ENCODE peak calls at places on chromosomes 2 and 18, in nine cellular contexts. E is suprapubic skin, F is stomach, R is K562, L is transverse colon, Z is esophagus muscularis mucosa, P is ovary, A is sigmoid colon, O is tibial nerve. H is an unnamed sample.

GRCh38 chr2:74572178-74572925 is 17.8 kb downstream of the DOK1 start:
- DNase-seq in R (peak), A (no peak), E (no peak), P (no peak), Z (no peak), L (no peak), F (no peak), O (no peak), H (no peak)

GRCh38 chr2:217371681-217372297 is 511.9 kb upstream of the TNP1 start:
- DNase-seq in R (no peak), O (no peak), L (no peak), E (no peak), Z (no peak), F (no peak), A (no peak), P (no peak), H (no peak)

GRCh38 chr18:67864677-67865340 is 348.3 kb upstream of the DSEL start:
- DNase-seq in A (no peak), Z (no peak), R (no peak), L (no peak), P (no peak), F (no peak), O (no peak), E (no peak), H (no peak)

GRCh38 chr2:48175254-48175653 is 269.0 kb upstream of the FBXO11 start:
- DNase-seq in O (no peak), Z (no peak), R (no peak), E (no peak), L (no peak), F (no peak), A (no peak), P (no peak), H (peak)

GRCh38 chr2:17658251-17658843 is 95.3 kb downstream of the SMC6 start:
- DNase-seq in A (no peak), O (no peak), L (no peak), R (no peak), E (no peak), P (no peak), F (no peak), Z (no peak), H (no peak)

GRCh38 chr2:88199912-88200682 is 30.0 kb downstream of the THNSL2 start:
- DNase-seq in O (no peak), F (peak), R (peak), Z (no peak), E (no peak), P (no peak), A (no peak), L (peak), H (no peak)

GRCh38 chr2:207531024-207531411 is 1.3 kb downstream of the CREB1 start:
- DNase-seq in E (no peak), P (no peak), O (no peak), A (no peak), R (no peak), L (no peak), Z (no peak), F (no peak), H (no peak)

GRCh38 chr2:43266692-43267091 is 40.3 kb upstream of the ZFP36L2 start:
- DNase-seq in F (peak), Z (no peak), R (no peak), E (peak), P (no peak), L (peak), A (peak), O (peak), H (no peak)

GRCh38 chr18:1455605-1456004 is 550.9 kb downstream of the ADCYAP1 start:
- DNase-seq in Z (no peak), A (no peak), L (no peak), P (no peak), O (no peak), R (no peak), E (no peak), F (no peak), H (no peak)

GRCh38 chr2:241188386-241189092 is at the start of gene ANO7:
- DNase-seq in F (peak), P (no peak), L (peak), E (no peak), R (no peak), A (no peak), Z (no peak), O (no peak), H (no peak)

GRCh38 chr18:49238433-49239042 is 221.9 kb downstream of the DYM start:
- DNase-seq in A (no peak), E (no peak), R (peak), Z (no peak), L (no peak), O (no peak), F (no peak), P (no peak), H (no peak)

GRCh38 chr2:48305569-48305968 is 224.4 kb upstream of the STON1 start:
- DNase-seq in O (no peak), E (no peak), P (no peak), A (no peak), L (no peak), R (no peak), F (no peak), Z (no peak), H (no peak)

GRCh38 chr2:118443596-118443995 is 355.3 kb downstream of the INSIG2 start:
- DNase-seq in E (no peak), A (no peak), R (no peak), Z (no peak), P (no peak), L (no peak), F (no peak), O (no peak), H (no peak)

GRCh38 chr2:183339311-183339710 is 215.1 kb downstream of the NUP35 start:
- DNase-seq in E (no peak), A (no peak), P (no peak), F (no peak), L (no peak), R (no peak), Z (no peak), O (no peak), H (no peak)

GRCh38 chr2:20438334-20439192 is 8.3 kb upstream of the RHOB start:
- DNase-seq in A (peak), Z (no peak), P (no peak), E (peak), R (no peak), F (no peak), O (peak), L (peak), H (peak)

GRCh38 chr2:120464448-120464931 is 118.6 kb downstream of the INHBB start:
- DNase-seq in E (no peak), O (no peak), A (no peak), L (no peak), R (no peak), Z (no peak), P (no peak), F (no peak), H (no peak)

GRCh38 chr18:76456018-76456750 is 38.9 kb downstream of the ZNF516 start:
- DNase-seq in R (no peak), F (no peak), O (no peak), Z (no peak), E (no peak), P (no peak), L (no peak), A (peak), H (no peak)

GRCh38 chr18:27198036-27198435 is 12.9 kb upstream of the CHST9 start:
- DNase-seq in L (no peak), R (no peak), F (no peak), P (no peak), A (no peak), E (no peak), Z (no peak), O (no peak), H (no peak)

GRCh38 chr2:165868211-165868610 is 74.2 kb upstream of the GALNT3 start:
- DNase-seq in E (no peak), L (no peak), R (no peak), F (no peak), O (no peak), A (no peak), P (no peak), Z (no peak), H (no peak)

GRCh38 chr2:120635146-120635545 is 100.5 kb upstream of the GLI2 start:
- DNase-seq in R (no peak), O (no peak), P (no peak), Z (no peak), F (no peak), A (no peak), L (no peak), E (no peak), H (no peak)

GRCh38 chr2:239803102-239803763 is 221.9 kb downstream of the NDUFA10 start:
- DNase-seq in P (peak), O (no peak), A (peak), E (no peak), Z (no peak), R (no peak), L (no peak), F (peak), H (no peak)

GRCh38 chr2:49988816-49989215 is 834.5 kb upstream of the FSHR start:
- DNase-seq in A (no peak), R (no peak), L (no peak), E (no peak), Z (no peak), F (no peak), P (no peak), O (no peak), H (no peak)

GRCh38 chr2:36352711-36353110 is 2.9 kb upstream of the CRIM1 start:
- DNase-seq in O (no peak), P (no peak), A (no peak), R (no peak), E (no peak), L (no peak), F (no peak), Z (no peak), H (peak)

GRCh38 chr2:207163815-207164747 is 1.7 kb downstream of the KLF7 start:
- DNase-seq in R (no peak), Z (peak), O (peak), F (peak), A (peak), P (peak), E (peak), L (peak), H (peak)

GRCh38 chr2:98142106-98142815 is 55.3 kb downstream of the VWA3B start:
- DNase-seq in Z (no peak), E (peak), P (no peak), A (no peak), O (no peak), F (no peak), R (no peak), L (no peak), H (no peak)

GRCh38 chr2:85132834-85133637 is at the start of gene TCF7L1:
- DNase-seq in E (peak), R (peak), P (peak), O (peak), Z (peak), L (peak), A (peak), F (peak), H (peak)

GRCh38 chr2:181178823-181179412 is 198.5 kb downstream of the UBE2E3 start:
- DNase-seq in R (peak), P (no peak), L (peak), Z (no peak), F (no peak), E (no peak), A (no peak), O (no peak), H (peak)

GRCh38 chr2:74741076-74741460 is 87.0 kb downstream of the SEMA4F start:
- DNase-seq in F (no peak), O (no peak), R (no peak), E (no peak), L (peak), Z (peak), A (no peak), P (no peak), H (peak)

GRCh38 chr2:222795671-222796357 is 65.0 kb upstream of the ACSL3 start:
- DNase-seq in P (no peak), Z (no peak), L (no peak), O (no peak), E (no peak), F (no peak), R (no peak), A (no peak), H (peak)

GRCh38 chr2:181454990-181455520 is 2.1 kb upstream of the ITGA4 start:
- DNase-seq in F (no peak), A (no peak), R (no peak), E (no peak), L (no peak), P (no peak), Z (no peak), O (no peak), H (no peak)

GRCh38 chr2:161423351-161424178 is 7.5 kb downstream of the TBR1 start:
- DNase-seq in L (peak), R (no peak), F (no peak), O (no peak), A (no peak), P (no peak), E (no peak), Z (no peak), H (no peak)

GRCh38 chr2:78993518-78994148 is 31.9 kb upstream of the REG3G start:
- DNase-seq in L (no peak), O (no peak), E (no peak), Z (no peak), A (no peak), F (no peak), P (no peak), R (no peak), H (no peak)

GRCh38 chr2:136000502-136000901 is 15.1 kb upstream of the DARS1 start:
- DNase-seq in L (no peak), P (no peak), R (no peak), A (no peak), Z (no peak), F (no peak), E (no peak), O (no peak), H (no peak)

GRCh38 chr18:44273298-44273697 is 407.4 kb upstream of the SETBP1 start:
- DNase-seq in Z (no peak), R (no peak), L (no peak), P (no peak), A (no peak), O (no peak), F (no peak), E (no peak), H (no peak)

GRCh38 chr18:46061796-46062195 is 10.3 kb downstream of the PSTPIP2 start:
- DNase-seq in E (no peak), Z (no peak), A (no peak), P (no peak), O (no peak), L (no peak), R (no peak), F (no peak), H (no peak)

GRCh38 chr2:190080527-190081049 is 18.1 kb upstream of the MSTN start:
- DNase-seq in P (no peak), Z (no peak), O (no peak), L (no peak), R (no peak), A (no peak), E (no peak), F (no peak), H (no peak)

GRCh38 chr2:237441605-237442004 is 27.6 kb upstream of the COL6A3 start:
- DNase-seq in Z (no peak), P (no peak), A (peak), R (no peak), L (no peak), E (peak), F (no peak), O (no peak), H (no peak)

GRCh38 chr2:172345951-172346555 is 81.3 kb upstream of the ITGA6 start:
- DNase-seq in L (no peak), O (no peak), E (no peak), A (no peak), P (no peak), R (no peak), Z (no peak), F (no peak), H (no peak)

DNA sequence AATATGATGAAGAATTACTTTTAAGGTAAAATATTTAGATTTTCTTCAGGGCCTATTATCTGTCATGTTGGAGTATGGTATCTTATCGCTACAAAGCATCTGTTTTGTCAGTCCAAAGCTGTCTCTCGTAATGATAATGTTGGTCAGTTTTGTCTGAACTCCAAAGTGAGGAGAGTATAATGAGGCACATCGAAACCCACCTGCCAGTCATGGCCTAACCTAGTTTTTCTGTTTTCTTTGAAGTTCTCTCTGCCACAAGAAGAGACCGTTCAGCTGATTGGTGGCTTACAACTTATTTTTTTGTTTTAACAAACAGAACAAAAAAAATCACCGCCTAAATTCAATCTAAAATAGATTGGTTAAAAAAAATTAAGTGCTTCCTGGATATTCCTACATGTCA is 1387.9 kb downstream of the RPIA start:
- DNase-seq in F (no peak), E (no peak), Z (no peak), O (no peak), R (no peak), A (no peak), P (no peak), L (no peak), H (no peak)
- TF ChIP-seq EP300 in F (no peak), E (no peak), Z (no peak), O (no peak), R (no peak), A (no peak), P (no peak), L (no peak), H (no peak)

DNA sequence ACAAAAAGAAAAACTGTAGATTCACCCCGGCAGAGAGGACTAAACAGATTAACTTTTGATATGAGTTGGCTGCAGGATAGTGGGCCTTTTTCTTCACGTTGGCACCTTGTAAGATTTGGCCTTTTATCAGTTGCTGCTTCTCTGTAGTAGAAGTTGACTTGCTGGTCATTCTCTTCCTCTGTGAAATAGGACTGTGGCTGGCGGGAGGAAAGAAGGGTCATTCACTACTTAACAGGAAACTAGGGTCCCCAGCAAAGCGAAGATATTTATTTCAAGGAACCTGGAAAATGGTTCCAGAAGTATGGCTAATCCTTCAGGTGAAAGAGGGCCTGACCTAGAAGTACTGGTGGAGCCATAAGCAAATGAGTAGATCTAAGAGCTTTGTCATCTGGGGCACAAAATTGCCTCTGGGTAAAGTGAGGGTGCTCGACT is 383 bp upstream of the ATP5MC3 start:
- DNase-seq in Z (no peak), R (peak), F (no peak), P (no peak), E (no peak), O (no peak), A (no peak), L (no peak), H (no peak)
- TF ChIP-seq EP300 in Z (no peak), R (no peak), F (no peak), P (no peak), E (no peak), O (no peak), A (no peak), L (no peak), H (no peak)

DNA sequence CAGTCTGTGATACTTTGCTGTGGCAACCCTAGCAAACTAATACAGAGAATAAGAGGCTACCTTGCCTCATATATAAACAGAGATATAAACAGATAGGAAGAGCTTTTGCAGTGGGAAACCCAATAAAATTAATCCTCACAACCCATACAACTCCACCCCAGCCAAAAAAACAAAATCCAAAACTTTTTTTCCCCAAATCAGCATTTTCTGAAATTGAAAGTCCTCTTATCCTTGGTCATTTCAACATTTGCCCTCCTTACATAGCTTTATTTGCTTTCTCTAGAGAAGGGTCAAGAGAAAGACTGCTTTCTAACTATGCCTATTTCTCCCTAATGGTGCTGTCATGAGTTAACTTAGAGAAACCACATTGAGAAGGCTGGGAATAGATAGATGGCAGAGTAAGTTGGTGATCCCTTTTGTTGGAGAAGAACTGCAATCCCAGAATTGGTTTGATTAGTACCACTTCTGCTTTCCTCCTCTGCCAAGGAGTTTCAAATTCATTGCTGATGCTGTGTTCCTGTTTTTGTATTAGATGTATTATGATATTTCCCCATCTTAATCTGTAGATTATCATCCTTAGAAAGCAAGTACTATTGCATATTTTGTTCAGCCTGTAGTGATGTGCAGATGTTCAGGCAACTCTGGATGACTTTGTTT is 76.5 kb upstream of the B3GNT2 start:
- DNase-seq in R (no peak), A (no peak), L (no peak), O (no peak), Z (no peak), F (no peak), E (no peak), P (no peak), H (no peak)
- TF ChIP-seq EP300 in R (no peak), A (no peak), L (no peak), O (no peak), Z (no peak), F (no peak), E (no peak), P (no peak), H (no peak)

GRCh38 chr2:168913171-168913484 is 12.0 kb downstream of the G6PC2 start:
- DNase-seq in Z (no peak), R (no peak), L (no peak), E (no peak), F (no peak), O (no peak), P (no peak), A (no peak), H (no peak)
- TF ChIP-seq EP300 in Z (no peak), R (no peak), L (no peak), E (no peak), F (no peak), O (no peak), P (no peak), A (no peak), H (no peak)

GRCh38 chr2:24632175-24632574 is 141.1 kb downstream of the NCOA1 start:
- DNase-seq in L (no peak), R (no peak), P (no peak), O (no peak), F (no peak), A (no peak), Z (no peak), E (no peak), H (no peak)

GRCh38 chr2:24623535-24623934 is 132.5 kb downstream of the NCOA1 start:
- DNase-seq in F (no peak), L (no peak), Z (no peak), R (peak), P (no peak), O (no peak), E (no peak), A (no peak), H (no peak)

GRCh38 chr2:24625728-24626484 is 134.9 kb downstream of the NCOA1 start:
- DNase-seq in P (no peak), Z (no peak), L (no peak), O (no peak), E (no peak), F (no peak), R (peak), A (no peak), H (no peak)

DNA sequence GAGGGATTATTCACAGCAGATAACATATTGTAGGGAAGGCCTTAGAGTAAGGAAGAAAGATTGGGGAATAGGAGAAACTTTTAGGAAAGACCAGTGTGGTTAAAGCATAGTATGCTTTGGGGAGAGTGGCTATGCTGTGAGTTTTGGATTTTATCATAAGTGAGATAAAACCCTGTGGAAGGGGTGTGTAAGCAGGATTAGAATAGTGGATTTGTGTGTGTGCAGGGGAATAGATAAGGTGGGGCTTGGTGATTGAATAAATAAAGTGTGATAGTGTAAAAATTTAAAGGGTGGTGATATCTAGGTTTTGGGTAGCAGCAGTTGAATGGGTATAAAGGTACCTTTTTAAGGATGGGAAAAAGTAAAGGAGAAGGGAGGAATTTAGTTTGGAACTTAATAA is 137.7 kb downstream of the NCOA1 start:
- DNase-seq in E (no peak), L (no peak), F (no peak), R (no peak), O (no peak), A (no peak), Z (no peak), P (no peak), H (no peak)
- TF ChIP-seq EP300 in E (no peak), L (no peak), F (no peak), R (no peak), O (no peak), A (no peak), Z (no peak), P (no peak), H (no peak)

DNA sequence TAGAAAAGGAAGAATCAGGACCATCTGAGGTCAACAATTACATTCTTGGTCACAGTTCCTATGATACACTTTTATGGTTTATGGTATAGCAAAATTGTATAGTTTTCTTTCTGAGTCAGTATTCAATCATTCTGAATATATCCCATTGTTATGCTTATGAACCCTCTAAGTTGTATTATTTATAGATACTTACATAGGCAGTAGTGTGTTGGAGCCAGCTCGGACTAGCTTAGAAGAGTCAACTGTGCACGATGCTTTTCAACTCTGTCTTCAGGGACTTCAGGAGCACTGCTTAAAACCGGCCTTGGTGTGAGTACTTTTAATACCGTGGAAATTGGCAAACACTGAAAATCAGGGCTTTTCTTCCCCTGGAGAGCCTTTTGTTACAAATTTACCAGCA is 215.7 kb downstream of the IKZF2 start:
- DNase-seq in P (no peak), Z (no peak), O (no peak), A (no peak), L (no peak), E (no peak), F (no peak), R (no peak), H (no peak)
- TF ChIP-seq EP300 in P (no peak), Z (no peak), O (no peak), A (no peak), L (no peak), E (no peak), F (no peak), R (no peak), H (no peak)